ENCODE peak calls at places on chromosomes 11 and 22, in eight cellular contexts. J, D, A, O, K, F, C and Q are unnamed samples.
A peak's percentile ranks its signal among the peaks of the same experiment; 100 is the strongest.

GRCh38 chr11:100805509-100806199 is 118.6 kb downstream of the ARHGAP42 start:
- DNase-seq in J (no peak), D (no peak), A (no peak), O (no peak), K (no peak), F (no peak), C (no peak), Q (no peak)

GRCh38 chr22:46112405-46112804 is 37.9 kb upstream of the PPARA start:
- DNase-seq in J (no peak), D (no peak), A (no peak), O (no peak), K (no peak), F (no peak), C (peak; percentile 83), Q (no peak)

GRCh38 chr22:32531955-32532818 is 57.6 kb downstream of the FBXO7 start:
- DNase-seq in J (peak; percentile 97), D (no peak), A (peak; percentile 70), O (peak; percentile 52), K (peak; percentile 58), F (peak; percentile 45), C (peak; percentile 87), Q (peak; percentile 87)

GRCh38 chr11:61487342-61488025 is 21.1 kb upstream of the LRRC10B start:
- DNase-seq in J (no peak), D (no peak), A (no peak), O (no peak), K (no peak), F (no peak), C (no peak), Q (no peak)

GRCh38 chr11:114183041-114183511 is 113.1 kb upstream of the NNMT start:
- DNase-seq in J (no peak), D (no peak), A (no peak), O (no peak), K (no peak), F (no peak), C (peak; percentile 8), Q (no peak)

GRCh38 chr11:28819741-28820140 is 711.6 kb downstream of the METTL15 start:
- DNase-seq in J (no peak), D (no peak), A (no peak), O (no peak), K (no peak), F (no peak), C (no peak), Q (no peak)

GRCh38 chr11:133133053-133133452 is 399.2 kb downstream of the OPCML start:
- DNase-seq in J (no peak), D (no peak), A (no peak), O (no peak), K (no peak), F (no peak), C (peak; percentile 8), Q (no peak)

GRCh38 chr11:14902650-14903350 is 10.8 kb upstream of the CYP2R1 start:
- DNase-seq in J (no peak), D (no peak), A (peak; percentile 80), O (no peak), K (no peak), F (no peak), C (no peak), Q (no peak)

GRCh38 chr11:57361926-57362325 is 19.0 kb downstream of the PRG3 start:
- DNase-seq in J (no peak), D (no peak), A (no peak), O (no peak), K (no peak), F (no peak), C (no peak), Q (no peak)

GRCh38 chr11:57360991-57361390 is 20.0 kb downstream of the PRG3 start:
- DNase-seq in J (no peak), D (no peak), A (no peak), O (no peak), K (no peak), F (no peak), C (no peak), Q (no peak)

GRCh38 chr11:57364851-57365660 is 15.9 kb downstream of the PRG3 start:
- DNase-seq in J (peak; percentile 81), D (no peak), A (no peak), O (no peak), K (no peak), F (no peak), C (no peak), Q (no peak)

GRCh38 chr11:57363131-57363530 is 17.8 kb downstream of the PRG3 start:
- DNase-seq in J (no peak), D (no peak), A (no peak), O (no peak), K (no peak), F (no peak), C (no peak), Q (no peak)

GRCh38 chr11:57363681-57364080 is 17.3 kb downstream of the PRG3 start:
- DNase-seq in J (no peak), D (no peak), A (no peak), O (no peak), K (no peak), F (no peak), C (no peak), Q (no peak)
- TF ChIP-seq CTCF in J (no peak), D (no peak), A (no peak), O (no peak), K (no peak), F (no peak), C (no peak), Q (no peak)

GRCh38 chr11:33375688-33376311 is 118.6 kb downstream of the HIPK3 start:
- DNase-seq in J (peak; percentile 73), D (peak; percentile 37), A (no peak), O (peak; percentile 51), K (no peak), F (no peak), C (peak; percentile 78), Q (no peak)

GRCh38 chr11:33377852-33378385 is 120.7 kb downstream of the HIPK3 start:
- DNase-seq in J (no peak), D (no peak), A (no peak), O (no peak), K (no peak), F (no peak), C (no peak), Q (no peak)

GRCh38 chr11:33376331-33377099 is 119.3 kb downstream of the HIPK3 start:
- DNase-seq in J (peak; percentile 73), D (peak; percentile 48), A (no peak), O (peak; percentile 64), K (no peak), F (no peak), C (peak; percentile 85), Q (no peak)

GRCh38 chr11:33375236-33375635 is 118.1 kb downstream of the HIPK3 start:
- DNase-seq in J (peak; percentile 28), D (no peak), A (no peak), O (no peak), K (no peak), F (no peak), C (no peak), Q (no peak)

DNA sequence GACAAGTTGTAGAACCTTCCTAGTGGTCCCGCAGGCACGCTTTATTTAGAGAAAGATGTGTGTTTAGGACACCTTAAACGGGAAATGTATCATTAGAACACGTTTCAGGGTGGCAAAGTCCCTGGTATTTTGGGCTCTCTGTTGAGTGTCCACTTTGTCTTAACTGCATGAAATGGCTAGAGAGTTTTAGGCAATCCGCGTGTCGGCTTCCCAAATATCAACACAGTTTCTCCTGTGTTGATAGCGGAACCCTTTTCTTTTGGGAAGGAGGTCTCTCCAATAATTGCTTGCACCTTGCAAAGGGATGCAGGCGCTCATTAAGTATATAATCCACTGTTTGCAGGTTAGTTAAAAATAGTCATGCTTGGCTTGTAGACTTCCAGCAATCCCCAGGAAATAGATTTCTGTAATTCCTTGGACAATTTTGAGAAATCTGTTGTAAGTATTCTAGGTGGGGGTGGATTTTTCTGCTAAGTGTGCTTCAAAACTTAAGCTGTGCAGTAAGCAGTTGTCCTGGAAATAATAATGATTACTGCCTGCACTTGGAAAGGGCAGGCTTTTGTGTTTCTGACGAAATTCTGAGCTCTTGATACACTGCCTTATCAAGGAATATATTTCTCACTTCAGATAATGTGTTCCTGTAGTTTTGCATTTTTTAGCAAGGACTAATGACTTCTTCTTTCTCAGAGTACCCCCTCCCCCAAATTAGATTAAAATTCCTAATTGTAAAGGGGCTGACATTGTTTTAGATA is 120.1 kb downstream of the HIPK3 start:
- DNase-seq in J (no peak), D (no peak), A (no peak), O (no peak), K (no peak), F (no peak), C (no peak), Q (no peak)
- H3K4me3 ChIP-seq in J (peak overlapping the region; percentile 61), D (peak overlapping the region; percentile 64), A (peak overlapping the region; percentile 65), O (peak overlapping the region; percentile 74), K (no peak overlapping the region), F (no peak overlapping the region), C (no peak overlapping the region), Q (peak overlapping the region; percentile 58)

DNA sequence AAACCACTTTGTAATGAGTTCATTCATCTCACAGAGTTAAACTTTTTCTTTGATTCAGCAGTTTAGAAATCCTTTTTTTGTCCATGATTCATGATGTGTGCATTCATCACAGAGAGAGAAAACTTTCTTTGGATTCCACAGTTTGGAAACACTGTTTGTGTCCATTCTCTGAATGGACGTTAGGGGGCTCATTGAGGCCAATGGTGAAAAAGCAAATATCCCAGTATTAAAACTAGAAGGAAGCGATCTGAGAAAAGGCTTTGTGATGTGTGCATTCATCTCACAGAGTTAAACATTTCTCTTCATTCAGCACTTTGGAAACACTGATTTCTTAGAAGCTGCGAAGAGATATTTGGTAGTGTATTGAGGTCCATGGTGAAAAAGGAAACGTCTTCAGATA is 155.6 kb upstream of the TRIM48 start:
- DNase-seq in J (no peak), D (no peak), A (no peak), O (no peak), K (no peak), F (no peak), C (no peak), Q (no peak)
- TF ChIP-seq CTCF in J (peak; percentile 12), D (no peak), A (no peak), O (no peak), K (no peak), F (no peak), C (no peak), Q (no peak)

GRCh38 chr22:41099036-41099435 is 6.6 kb downstream of the EP300 start:
- DNase-seq in J (no peak), D (no peak), A (no peak), O (no peak), K (no peak), F (no peak), C (no peak), Q (no peak)

GRCh38 chr22:41096841-41097240 is 4.4 kb downstream of the EP300 start:
- DNase-seq in J (no peak), D (no peak), A (no peak), O (no peak), K (no peak), F (no peak), C (no peak), Q (no peak)

GRCh38 chr22:41092847-41093371 is 517 bp downstream of the EP300 start:
- DNase-seq in J (peak; percentile 62), D (no peak), A (no peak), O (peak; percentile 57), K (peak; percentile 44), F (peak; percentile 36), C (no peak), Q (no peak)

GRCh38 chr22:41094036-41094435 is 1.6 kb downstream of the EP300 start:
- DNase-seq in J (peak; percentile 46), D (no peak), A (peak; percentile 16), O (peak; percentile 25), K (peak; percentile 53), F (no peak), C (no peak), Q (no peak)

DNA sequence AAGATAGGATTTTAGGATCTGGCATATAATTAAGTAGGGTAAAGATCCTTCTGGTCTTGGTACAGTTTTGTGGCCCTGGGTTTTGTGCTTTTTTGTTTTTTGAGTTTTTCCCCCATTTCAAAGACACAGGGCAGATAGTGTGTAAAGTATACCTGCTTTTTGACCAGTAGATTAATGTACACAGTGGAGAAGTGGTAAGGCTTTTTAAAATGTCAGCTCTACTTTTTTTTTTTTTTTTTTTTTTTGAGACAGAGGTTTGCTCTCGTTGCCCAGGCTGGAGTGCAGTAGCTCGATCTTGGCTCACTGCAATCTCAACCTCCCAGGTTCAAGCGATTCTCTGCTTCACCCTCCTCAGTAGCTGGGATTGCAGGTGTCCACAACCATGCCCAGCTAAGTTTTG is 4.0 kb downstream of the EP300 start:
- DNase-seq in J (no peak), D (no peak), A (no peak), O (no peak), K (no peak), F (no peak), C (no peak), Q (no peak)
- H3K4me3 ChIP-seq in J (peak overlapping the region; percentile 90), D (no peak overlapping the region), A (no peak overlapping the region), O (peak overlapping the region; percentile 15), K (no peak overlapping the region), F (no peak overlapping the region), C (no peak overlapping the region), Q (no peak overlapping the region)